ENCODE peak calls at places on chromosomes 2 and 18, in seven cellular contexts. U is heart right ventricle, D is skeletal muscle cell, H is psoas muscle, I is PC-9, W is transverse colon, M is Panc1. N is an unnamed sample.

GRCh38 chr2:112623913-112624777 is 21.6 kb upstream of the SLC20A1 start:
- DNase-seq in U (peak; percentile 27), D (peak; percentile 53), H (peak; percentile 48), I (peak; percentile 96), W (peak; percentile 70), M (no peak), N (no peak)

GRCh38 chr2:6692819-6693218 is 172.9 kb downstream of the CMPK2 start:
- DNase-seq in U (no peak), D (no peak), H (no peak), I (no peak), W (no peak), M (no peak), N (no peak)

GRCh38 chr2:218567797-218568189 is 358 bp downstream of the USP37 start:
- DNase-seq in U (no peak), D (no peak), H (no peak), I (no peak), W (no peak), M (no peak), N (no peak)

GRCh38 chr18:34918856-34919255 is 122.4 kb upstream of the MAPRE2 start:
- DNase-seq in U (no peak), D (no peak), H (no peak), I (no peak), W (no peak), M (no peak), N (no peak)

GRCh38 chr18:33577688-33578370 is at the start of gene ASXL3:
- DNase-seq in U (peak; percentile 61), D (no peak), H (peak; percentile 37), I (no peak), W (peak; percentile 57), M (no peak), N (no peak)

GRCh38 chr2:171163261-171163660 is 2.6 kb upstream of the TLK1 start:
- DNase-seq in U (no peak), D (no peak), H (no peak), I (no peak), W (no peak), M (no peak), N (no peak)

GRCh38 chr2:14634885-14635871 is 2.7 kb downstream of the LRATD1 start:
- DNase-seq in U (peak; percentile 76), D (no peak), H (peak; percentile 62), I (peak; percentile 65), W (peak; percentile 83), M (no peak), N (no peak)

GRCh38 chr18:47246027-47246971 is 5.2 kb downstream of the SKOR2 start:
- DNase-seq in U (no peak), D (no peak), H (no peak), I (no peak), W (no peak), M (no peak), N (no peak)

GRCh38 chr2:233791883-233792329 is 13.8 kb downstream of the MROH2A start:
- DNase-seq in U (no peak), D (no peak), H (no peak), I (no peak), W (no peak), M (no peak), N (no peak)

GRCh38 chr2:167127135-167127534 is 238.9 kb downstream of the XIRP2 start:
- DNase-seq in U (no peak), D (no peak), H (no peak), I (no peak), W (no peak), M (no peak), N (no peak)

GRCh38 chr2:146213674-146214073 is 1631.2 kb upstream of the ACVR2A start:
- DNase-seq in U (no peak), D (no peak), H (no peak), I (no peak), W (no peak), M (no peak), N (no peak)

GRCh38 chr18:32018331-32019250 is at the start of gene RNF125:
- DNase-seq in U (peak; percentile 84), D (peak; percentile 69), H (peak; percentile 80), I (peak; percentile 42), W (peak; percentile 85), M (no peak), N (peak; percentile 23)

GRCh38 chr2:75315436-75315835 is 116.1 kb upstream of the TACR1 start:
- DNase-seq in U (no peak), D (no peak), H (no peak), I (no peak), W (no peak), M (no peak), N (no peak)

GRCh38 chr2:45813003-45813601 is 161.6 kb downstream of the PRKCE start:
- DNase-seq in U (peak; percentile 34), D (no peak), H (peak; percentile 32), I (no peak), W (no peak), M (no peak), N (no peak)

GRCh38 chr18:5430131-5430530 is 113.7 kb downstream of the EPB41L3 start:
- DNase-seq in U (no peak), D (no peak), H (no peak), I (no peak), W (no peak), M (no peak), N (no peak)

GRCh38 chr2:1685078-1685956 is 59.0 kb downstream of the PXDN start:
- DNase-seq in U (no peak), D (no peak), H (no peak), I (no peak), W (no peak), M (no peak), N (no peak)

GRCh38 chr18:68267583-68267982 is 447.3 kb downstream of the TMX3 start:
- DNase-seq in U (no peak), D (peak; percentile 69), H (no peak), I (no peak), W (no peak), M (no peak), N (peak; percentile 39)

GRCh38 chr2:181892795-181893435 is 1.4 kb downstream of the ITPRID2 start:
- DNase-seq in U (no peak), D (no peak), H (no peak), I (peak; percentile 54), W (no peak), M (no peak), N (no peak)

GRCh38 chr2:46143401-46144132 is 153.6 kb upstream of the EPAS1 start:
- DNase-seq in U (no peak), D (no peak), H (no peak), I (no peak), W (no peak), M (no peak), N (no peak)

GRCh38 chr2:120978359-120979050 is 242.8 kb downstream of the GLI2 start:
- DNase-seq in U (no peak), D (no peak), H (no peak), I (peak; percentile 64), W (no peak), M (no peak), N (no peak)

GRCh38 chr18:73950116-73950705 is 197.4 kb downstream of the FBXO15 start:
- DNase-seq in U (no peak), D (no peak), H (no peak), I (no peak), W (no peak), M (no peak), N (no peak)

GRCh38 chr2:205609036-205609607 is 73.2 kb upstream of the NRP2 start:
- DNase-seq in U (no peak), D (no peak), H (no peak), I (no peak), W (no peak), M (no peak), N (no peak)

GRCh38 chr2:164849506-164849905 is 7.9 kb upstream of the COBLL1 start:
- DNase-seq in U (no peak), D (no peak), H (no peak), I (no peak), W (no peak), M (no peak), N (no peak)

DNA sequence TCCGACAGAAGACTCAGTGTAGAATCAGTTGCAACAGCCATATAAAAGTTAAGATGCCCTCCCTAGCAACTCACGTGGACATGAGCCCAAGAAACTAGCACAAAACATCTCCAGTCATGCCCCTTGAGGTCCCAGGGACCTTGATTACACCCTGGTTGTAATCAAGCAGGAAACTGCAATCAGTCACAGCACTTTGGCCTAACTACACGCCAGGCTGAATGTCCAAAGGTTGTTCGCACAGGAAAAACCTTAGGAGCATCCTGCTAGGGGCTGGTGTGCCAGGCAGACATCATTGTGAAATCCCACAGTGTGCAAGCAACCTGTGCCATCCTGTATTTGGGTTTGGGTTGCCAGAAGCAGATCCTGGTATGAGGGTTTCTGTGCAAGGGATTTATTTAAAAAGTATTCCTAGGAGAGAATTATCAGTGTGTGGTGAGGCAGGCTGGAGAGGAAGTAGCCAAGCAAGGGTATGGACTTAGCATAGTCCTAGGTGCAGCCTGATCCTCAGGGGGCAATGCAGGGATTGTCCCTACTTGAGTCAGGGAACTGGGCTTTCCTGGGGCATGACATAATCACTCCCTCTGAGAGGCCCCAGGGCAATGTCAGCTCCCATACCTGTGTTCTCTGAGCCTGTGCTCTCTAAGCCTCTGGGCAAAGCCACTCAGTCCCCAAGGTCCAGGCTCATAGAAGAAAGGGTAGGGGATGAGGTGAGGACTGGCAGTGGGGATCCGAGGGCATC is 17.8 kb upstream of the SULT1C2 start:
- DNase-seq in U (no peak), D (no peak), H (no peak), I (no peak), W (peak; percentile 29), M (no peak), N (no peak)
- H3K4me3 ChIP-seq in U (no peak overlapping the region), D (no peak overlapping the region), H (no peak overlapping the region), I (no peak overlapping the region), W (no peak overlapping the region), M (no peak overlapping the region), N (no peak overlapping the region)

GRCh38 chr2:129396980-129397599 is 582.4 kb upstream of the RAB6C start:
- DNase-seq in U (no peak), D (peak; percentile 1), H (no peak), I (no peak), W (no peak), M (peak; percentile 24), N (no peak)
- H3K4me3 ChIP-seq in U (no peak overlapping the region), D (no peak overlapping the region), H (no peak overlapping the region), I (no peak overlapping the region), W (no peak overlapping the region), M (no peak overlapping the region), N (no peak overlapping the region)

GRCh38 chr2:231715499-231715837 is 7.1 kb downstream of the PTMA start:
- DNase-seq in U (peak; percentile 3), D (no peak), H (no peak), I (no peak), W (no peak), M (no peak), N (no peak)

GRCh38 chr2:231711677-231712461 is 3.5 kb downstream of the PTMA start:
- DNase-seq in U (peak; percentile 8), D (no peak), H (no peak), I (no peak), W (peak; percentile 28), M (no peak), N (no peak)

GRCh38 chr2:231714639-231715498 is 6.5 kb downstream of the PTMA start:
- DNase-seq in U (peak; percentile 77), D (no peak), H (peak; percentile 78), I (peak; percentile 55), W (peak; percentile 81), M (no peak), N (no peak)

GRCh38 chr2:231715988-231716616 is 7.8 kb downstream of the PTMA start:
- DNase-seq in U (peak; percentile 2), D (no peak), H (no peak), I (no peak), W (no peak), M (no peak), N (no peak)

GRCh38 chr2:231713738-231714638 is 5.7 kb downstream of the PTMA start:
- DNase-seq in U (peak; percentile 91), D (peak; percentile 60), H (peak; percentile 89), I (peak; percentile 68), W (peak; percentile 93), M (no peak), N (peak; percentile 72)
- H3K4me3 ChIP-seq in U (no peak overlapping the region), D (no peak overlapping the region), H (no peak overlapping the region), I (no peak overlapping the region), W (no peak overlapping the region), M (no peak overlapping the region), N (no peak overlapping the region)

GRCh38 chr2:227180770-227181169 is 16.3 kb downstream of the COL4A3 start:
- DNase-seq in U (no peak), D (no peak), H (no peak), I (no peak), W (no peak), M (no peak), N (no peak)
- H3K4me3 ChIP-seq in U (no peak overlapping the region), D (no peak overlapping the region), H (peak overlapping the region; percentile 5), I (no peak overlapping the region), W (no peak overlapping the region), M (no peak overlapping the region), N (no peak overlapping the region)